ENCODE peak calls at places on chromosomes 13 and 19, in six cellular contexts. One of them, this sample, is unnamed.

GRCh38 chr13:59533561-59534337 is 630.0 kb downstream of the DIAPH3 start:
- DNase-seq in CD4-positive, CD25-positive, alpha-beta regulatory T cell: no peak
- DNase-seq in NCI-H1417: peak; percentile 87
- DNase-seq in EL: peak; percentile 38
- DNase-seq in pancreas: no peak
- DNase-seq in left cardiac atrium: no peak
- DNase-seq in this sample: no peak

GRCh38 chr13:100573121-100573520 is 15.5 kb downstream of the GGACT start:
- DNase-seq in CD4-positive, CD25-positive, alpha-beta regulatory T cell: peak; percentile 89
- DNase-seq in NCI-H1417: peak; percentile 95
- DNase-seq in EL: peak; percentile 68
- DNase-seq in pancreas: peak; percentile 70
- DNase-seq in left cardiac atrium: peak; percentile 74
- DNase-seq in this sample: peak; percentile 50

GRCh38 chr19:4310247-4311121 is 6.1 kb downstream of the FSD1 start:
- DNase-seq in CD4-positive, CD25-positive, alpha-beta regulatory T cell: no peak
- DNase-seq in NCI-H1417: peak; percentile 26
- DNase-seq in EL: peak; percentile 14
- DNase-seq in pancreas: no peak
- DNase-seq in left cardiac atrium: no peak
- DNase-seq in this sample: no peak

GRCh38 chr13:52454459-52454824 is 836 bp upstream of the CKAP2 start:
- DNase-seq in CD4-positive, CD25-positive, alpha-beta regulatory T cell: peak; percentile 65
- DNase-seq in NCI-H1417: peak; percentile 90
- DNase-seq in EL: peak; percentile 9
- DNase-seq in pancreas: no peak
- DNase-seq in left cardiac atrium: no peak
- DNase-seq in this sample: no peak

GRCh38 chr13:65943711-65944110 is 1286.4 kb downstream of the PCDH9 start:
- DNase-seq in CD4-positive, CD25-positive, alpha-beta regulatory T cell: no peak
- DNase-seq in NCI-H1417: no peak
- DNase-seq in EL: peak; percentile 24
- DNase-seq in pancreas: no peak
- DNase-seq in left cardiac atrium: no peak
- DNase-seq in this sample: peak; percentile 35

GRCh38 chr19:5452594-5453565 is 2.3 kb upstream of the ZNRF4 start:
- DNase-seq in CD4-positive, CD25-positive, alpha-beta regulatory T cell: no peak
- DNase-seq in NCI-H1417: peak; percentile 12
- DNase-seq in EL: peak; percentile 23
- DNase-seq in pancreas: no peak
- DNase-seq in left cardiac atrium: no peak
- DNase-seq in this sample: peak; percentile 90

GRCh38 chr19:8115805-8116396 is 33.5 kb downstream of the FBN3 start:
- DNase-seq in CD4-positive, CD25-positive, alpha-beta regulatory T cell: no peak
- DNase-seq in NCI-H1417: peak; percentile 18
- DNase-seq in EL: no peak
- DNase-seq in pancreas: no peak
- DNase-seq in left cardiac atrium: no peak
- DNase-seq in this sample: no peak

GRCh38 chr13:94169783-94170513 is 309.5 kb downstream of the DCT start:
- DNase-seq in CD4-positive, CD25-positive, alpha-beta regulatory T cell: no peak
- DNase-seq in NCI-H1417: no peak
- DNase-seq in EL: no peak
- DNase-seq in pancreas: no peak
- DNase-seq in left cardiac atrium: peak; percentile 30
- DNase-seq in this sample: peak; percentile 61

GRCh38 chr13:24605923-24606372 is 74.3 kb upstream of the ATP12A start:
- DNase-seq in CD4-positive, CD25-positive, alpha-beta regulatory T cell: peak; percentile 66
- DNase-seq in NCI-H1417: peak; percentile 2
- DNase-seq in EL: peak; percentile 17
- DNase-seq in pancreas: peak; percentile 18
- DNase-seq in left cardiac atrium: no peak
- DNase-seq in this sample: no peak

GRCh38 chr13:65892859-65893258 is 1337.3 kb downstream of the PCDH9 start:
- DNase-seq in CD4-positive, CD25-positive, alpha-beta regulatory T cell: no peak
- DNase-seq in NCI-H1417: no peak
- DNase-seq in EL: no peak
- DNase-seq in pancreas: no peak
- DNase-seq in left cardiac atrium: no peak
- DNase-seq in this sample: no peak

GRCh38 chr19:12885749-12886706 is 973 bp downstream of the KLF1 start:
- DNase-seq in CD4-positive, CD25-positive, alpha-beta regulatory T cell: no peak
- DNase-seq in NCI-H1417: no peak
- DNase-seq in EL: no peak
- DNase-seq in pancreas: no peak
- DNase-seq in left cardiac atrium: no peak
- DNase-seq in this sample: no peak

GRCh38 chr13:91406619-91407018 is 8.2 kb downstream of the GPC5 start:
- DNase-seq in CD4-positive, CD25-positive, alpha-beta regulatory T cell: peak; percentile 61
- DNase-seq in NCI-H1417: peak; percentile 71
- DNase-seq in EL: peak; percentile 34
- DNase-seq in pancreas: no peak
- DNase-seq in left cardiac atrium: no peak
- DNase-seq in this sample: no peak

This sample was measured in NCI-H446.